ENCODE peak calls at places on chromosome 2, in ten cellular contexts. One of them, this sample, is unnamed. For H3K4me1, the result is how much of the 10 kb centered on the place peaks cover.

GRCh38 chr2:206480620-206481019 is 37.3 kb downstream of the ADAM23 start:
- DNase-seq in thyroid gland: no peak
- DNase-seq in right atrium auricular region: no peak
- DNase-seq in gastrocnemius medialis: no peak
- DNase-seq in K562: no peak
- DNase-seq in IMR-90: no peak
- DNase-seq in uterus: no peak
- DNase-seq in body of pancreas: no peak
- DNase-seq in Panc1: no peak
- DNase-seq in pancreas: no peak
- DNase-seq in this sample: no peak

GRCh38 chr2:222239945-222240675 is 58.7 kb downstream of the PAX3 start:
- DNase-seq in thyroid gland: peak
- DNase-seq in right atrium auricular region: no peak
- DNase-seq in gastrocnemius medialis: no peak
- DNase-seq in K562: no peak
- DNase-seq in IMR-90: no peak
- DNase-seq in uterus: no peak
- DNase-seq in body of pancreas: no peak
- DNase-seq in Panc1: no peak
- DNase-seq in pancreas: no peak
- DNase-seq in this sample: no peak

GRCh38 chr2:208373460-208374089 is 33.0 kb upstream of the PTH2R start:
- DNase-seq in thyroid gland: peak
- DNase-seq in right atrium auricular region: no peak
- DNase-seq in gastrocnemius medialis: no peak
- DNase-seq in K562: peak
- DNase-seq in IMR-90: peak
- DNase-seq in uterus: no peak
- DNase-seq in body of pancreas: peak
- DNase-seq in Panc1: peak
- DNase-seq in pancreas: no peak
- DNase-seq in this sample: no peak

GRCh38 chr2:120205901-120206581 is 17.2 kb downstream of the TMEM185B start:
- DNase-seq in thyroid gland: no peak
- DNase-seq in right atrium auricular region: no peak
- DNase-seq in gastrocnemius medialis: no peak
- DNase-seq in K562: peak
- DNase-seq in IMR-90: no peak
- DNase-seq in uterus: no peak
- DNase-seq in body of pancreas: no peak
- DNase-seq in Panc1: no peak
- DNase-seq in pancreas: no peak
- DNase-seq in this sample: no peak

GRCh38 chr2:1731963-1732768 is 12.1 kb downstream of the PXDN start:
- DNase-seq in thyroid gland: no peak
- DNase-seq in right atrium auricular region: peak
- DNase-seq in gastrocnemius medialis: peak
- DNase-seq in K562: no peak
- DNase-seq in IMR-90: peak
- DNase-seq in uterus: peak
- DNase-seq in body of pancreas: peak
- DNase-seq in Panc1: no peak
- DNase-seq in pancreas: no peak
- DNase-seq in this sample: peak

GRCh38 chr2:128742467-128742866 is 423.8 kb upstream of the HS6ST1 start:
- DNase-seq in thyroid gland: no peak
- DNase-seq in right atrium auricular region: peak
- DNase-seq in gastrocnemius medialis: no peak
- DNase-seq in K562: no peak
- DNase-seq in IMR-90: no peak
- DNase-seq in uterus: no peak
- DNase-seq in body of pancreas: no peak
- DNase-seq in Panc1: no peak
- DNase-seq in pancreas: no peak
- DNase-seq in this sample: peak

GRCh38 chr2:157433335-157433890 is 10.5 kb downstream of the CYTIP start:
- DNase-seq in thyroid gland: no peak
- DNase-seq in right atrium auricular region: no peak
- DNase-seq in gastrocnemius medialis: no peak
- DNase-seq in K562: no peak
- DNase-seq in IMR-90: no peak
- DNase-seq in uterus: no peak
- DNase-seq in body of pancreas: no peak
- DNase-seq in Panc1: no peak
- DNase-seq in pancreas: no peak
- DNase-seq in this sample: no peak

GRCh38 chr2:73907840-73908452 is 15.1 kb downstream of the ACTG2 start:
- DNase-seq in thyroid gland: peak
- DNase-seq in right atrium auricular region: no peak
- DNase-seq in gastrocnemius medialis: no peak
- DNase-seq in K562: peak
- DNase-seq in IMR-90: peak
- DNase-seq in uterus: no peak
- DNase-seq in body of pancreas: peak
- DNase-seq in Panc1: peak
- DNase-seq in pancreas: no peak
- DNase-seq in this sample: peak

GRCh38 chr2:191064590-191064989 is 50.6 kb upstream of the STAT1 start:
- DNase-seq in thyroid gland: no peak
- DNase-seq in right atrium auricular region: no peak
- DNase-seq in gastrocnemius medialis: no peak
- DNase-seq in K562: no peak
- DNase-seq in IMR-90: no peak
- DNase-seq in uterus: no peak
- DNase-seq in body of pancreas: no peak
- DNase-seq in Panc1: no peak
- DNase-seq in pancreas: no peak
- DNase-seq in this sample: no peak

GRCh38 chr2:18063826-18064485 is 185.5 kb downstream of the KCNS3 start:
- DNase-seq in thyroid gland: no peak
- DNase-seq in right atrium auricular region: no peak
- DNase-seq in gastrocnemius medialis: no peak
- DNase-seq in K562: no peak
- DNase-seq in IMR-90: no peak
- DNase-seq in uterus: no peak
- DNase-seq in body of pancreas: no peak
- DNase-seq in Panc1: no peak
- DNase-seq in pancreas: no peak
- DNase-seq in this sample: peak

GRCh38 chr2:18067980-18068379 is 189.5 kb downstream of the KCNS3 start:
- DNase-seq in thyroid gland: no peak
- DNase-seq in right atrium auricular region: no peak
- DNase-seq in gastrocnemius medialis: no peak
- DNase-seq in K562: no peak
- DNase-seq in IMR-90: no peak
- DNase-seq in uterus: no peak
- DNase-seq in body of pancreas: no peak
- DNase-seq in Panc1: no peak
- DNase-seq in pancreas: no peak
- DNase-seq in this sample: no peak

GRCh38 chr2:18065264-18065663 is 186.8 kb downstream of the KCNS3 start:
- DNase-seq in thyroid gland: no peak
- DNase-seq in right atrium auricular region: no peak
- DNase-seq in gastrocnemius medialis: no peak
- DNase-seq in K562: no peak
- DNase-seq in IMR-90: no peak
- DNase-seq in uterus: no peak
- DNase-seq in body of pancreas: no peak
- DNase-seq in Panc1: no peak
- DNase-seq in pancreas: no peak
- DNase-seq in this sample: no peak

GRCh38 chr2:18062892-18063291 is 184.4 kb downstream of the KCNS3 start:
- DNase-seq in thyroid gland: no peak
- DNase-seq in right atrium auricular region: no peak
- DNase-seq in gastrocnemius medialis: no peak
- DNase-seq in K562: no peak
- DNase-seq in IMR-90: no peak
- DNase-seq in uterus: no peak
- DNase-seq in body of pancreas: no peak
- DNase-seq in Panc1: no peak
- DNase-seq in pancreas: no peak
- DNase-seq in this sample: peak

GRCh38 chr2:18066894-18067293 is 188.4 kb downstream of the KCNS3 start:
- DNase-seq in thyroid gland: no peak
- DNase-seq in right atrium auricular region: no peak
- DNase-seq in gastrocnemius medialis: no peak
- DNase-seq in K562: no peak
- DNase-seq in IMR-90: no peak
- DNase-seq in uterus: no peak
- DNase-seq in body of pancreas: no peak
- DNase-seq in Panc1: no peak
- DNase-seq in pancreas: no peak
- DNase-seq in this sample: no peak
- TF ChIP-seq CTCF in thyroid gland: no peak
- TF ChIP-seq CTCF in right atrium auricular region: no peak
- TF ChIP-seq CTCF in gastrocnemius medialis: no peak
- TF ChIP-seq CTCF in K562: no peak
- TF ChIP-seq CTCF in IMR-90: no peak
- TF ChIP-seq CTCF in uterus: no peak
- TF ChIP-seq CTCF in body of pancreas: no peak
- TF ChIP-seq CTCF in Panc1: no peak
- TF ChIP-seq CTCF in pancreas: no peak
- TF ChIP-seq CTCF in this sample: no peak

GRCh38 chr2:61268249-61268648 is 106.3 kb downstream of the C2orf74 start:
- DNase-seq in thyroid gland: no peak
- DNase-seq in right atrium auricular region: no peak
- DNase-seq in gastrocnemius medialis: no peak
- DNase-seq in K562: no peak
- DNase-seq in IMR-90: no peak
- DNase-seq in uterus: no peak
- DNase-seq in body of pancreas: no peak
- DNase-seq in Panc1: no peak
- DNase-seq in pancreas: no peak
- DNase-seq in this sample: no peak

GRCh38 chr2:61277756-61278155 is 115.8 kb downstream of the C2orf74 start:
- DNase-seq in thyroid gland: no peak
- DNase-seq in right atrium auricular region: no peak
- DNase-seq in gastrocnemius medialis: no peak
- DNase-seq in K562: no peak
- DNase-seq in IMR-90: no peak
- DNase-seq in uterus: no peak
- DNase-seq in body of pancreas: no peak
- DNase-seq in Panc1: no peak
- DNase-seq in pancreas: no peak
- DNase-seq in this sample: no peak

GRCh38 chr2:61266653-61267505 is 104.9 kb downstream of the C2orf74 start:
- DNase-seq in thyroid gland: no peak
- DNase-seq in right atrium auricular region: no peak
- DNase-seq in gastrocnemius medialis: no peak
- DNase-seq in K562: no peak
- DNase-seq in IMR-90: no peak
- DNase-seq in uterus: no peak
- DNase-seq in body of pancreas: no peak
- DNase-seq in Panc1: no peak
- DNase-seq in pancreas: no peak
- DNase-seq in this sample: peak

GRCh38 chr2:61275575-61276184 is 113.7 kb downstream of the C2orf74 start:
- DNase-seq in thyroid gland: no peak
- DNase-seq in right atrium auricular region: no peak
- DNase-seq in gastrocnemius medialis: no peak
- DNase-seq in K562: no peak
- DNase-seq in IMR-90: no peak
- DNase-seq in uterus: no peak
- DNase-seq in body of pancreas: no peak
- DNase-seq in Panc1: no peak
- DNase-seq in pancreas: no peak
- DNase-seq in this sample: no peak

DNA sequence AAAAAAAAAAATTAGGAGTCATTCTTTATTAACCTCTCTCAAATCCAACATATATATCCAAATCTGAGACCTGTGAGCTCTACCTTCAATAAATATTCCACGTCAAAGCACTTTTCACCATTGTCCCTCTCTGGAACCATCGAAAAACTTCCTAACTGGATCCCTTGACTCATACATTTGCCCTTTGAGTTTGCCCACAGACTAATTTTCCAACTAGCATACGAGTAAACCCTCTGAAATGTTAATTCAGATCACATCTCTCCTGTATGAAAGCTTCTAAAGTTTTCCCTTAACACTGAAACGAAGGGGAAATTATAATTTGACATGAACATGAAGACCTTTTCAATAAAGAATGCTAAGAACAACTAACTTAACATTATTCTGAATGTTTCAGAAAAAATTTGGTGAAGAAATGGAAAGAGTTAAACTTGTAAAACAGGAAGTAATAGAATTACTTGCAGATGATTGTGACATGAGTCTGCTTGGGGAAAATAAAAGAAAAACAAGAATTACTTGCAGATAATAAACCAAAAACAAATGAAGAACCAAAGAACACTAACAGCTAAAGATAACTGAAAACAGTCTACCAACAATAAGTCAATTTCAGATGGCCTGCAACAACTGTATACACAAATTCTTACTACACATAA is 110.6 kb downstream of the C2orf74 start:
- DNase-seq in thyroid gland: no peak
- DNase-seq in right atrium auricular region: no peak
- DNase-seq in gastrocnemius medialis: no peak
- DNase-seq in K562: no peak
- DNase-seq in IMR-90: peak
- DNase-seq in uterus: no peak
- DNase-seq in body of pancreas: no peak
- DNase-seq in Panc1: no peak
- DNase-seq in pancreas: no peak
- DNase-seq in this sample: no peak
- H3K4me1 ChIP-seq in thyroid gland: under half
- H3K4me1 ChIP-seq in right atrium auricular region: under half
- H3K4me1 ChIP-seq in gastrocnemius medialis: under half
- H3K4me1 ChIP-seq in K562: under half
- H3K4me1 ChIP-seq in IMR-90: under half
- H3K4me1 ChIP-seq in uterus: under half
- H3K4me1 ChIP-seq in body of pancreas: under half
- H3K4me1 ChIP-seq in Panc1: under half
- H3K4me1 ChIP-seq in pancreas: under half
- H3K4me1 ChIP-seq in this sample: under half

DNA sequence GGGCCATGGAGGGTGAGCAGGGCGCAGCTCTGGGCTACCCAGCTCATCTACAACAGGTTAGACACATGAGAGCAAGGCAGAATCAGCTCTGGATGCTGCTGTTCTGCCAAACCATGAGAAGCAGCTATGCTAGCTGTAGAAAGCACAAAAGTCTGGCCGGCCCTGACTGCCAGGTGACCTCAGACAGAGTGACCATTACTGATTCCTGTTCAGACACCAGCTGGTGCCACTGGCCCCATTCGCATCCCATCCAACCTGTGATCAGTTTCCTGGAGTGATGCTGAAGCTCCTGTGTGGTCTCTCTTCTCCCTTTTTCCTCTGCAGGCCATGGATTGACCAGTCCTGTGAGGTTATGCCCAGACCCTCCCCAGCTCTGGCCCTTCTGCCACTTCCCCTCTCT is 14.3 kb downstream of the RBMS1 start:
- DNase-seq in thyroid gland: no peak
- DNase-seq in right atrium auricular region: no peak
- DNase-seq in gastrocnemius medialis: no peak
- DNase-seq in K562: no peak
- DNase-seq in IMR-90: no peak
- DNase-seq in uterus: no peak
- DNase-seq in body of pancreas: no peak
- DNase-seq in Panc1: no peak
- DNase-seq in pancreas: no peak
- DNase-seq in this sample: no peak
- H3K27ac ChIP-seq in thyroid gland: no peak
- H3K27ac ChIP-seq in right atrium auricular region: peak
- H3K27ac ChIP-seq in gastrocnemius medialis: no peak
- H3K27ac ChIP-seq in K562: no peak
- H3K27ac ChIP-seq in IMR-90: no peak
- H3K27ac ChIP-seq in uterus: no peak
- H3K27ac ChIP-seq in body of pancreas: no peak
- H3K27ac ChIP-seq in Panc1: no peak
- H3K27ac ChIP-seq in pancreas: no peak
- H3K27ac ChIP-seq in this sample: no peak

GRCh38 chr2:125745514-125745913 is 910.4 kb upstream of the GYPC start:
- DNase-seq in thyroid gland: peak
- DNase-seq in right atrium auricular region: no peak
- DNase-seq in gastrocnemius medialis: no peak
- DNase-seq in K562: no peak
- DNase-seq in IMR-90: no peak
- DNase-seq in uterus: no peak
- DNase-seq in body of pancreas: peak
- DNase-seq in Panc1: peak
- DNase-seq in pancreas: peak
- DNase-seq in this sample: no peak
- TF ChIP-seq CTCF in thyroid gland: no peak
- TF ChIP-seq CTCF in right atrium auricular region: no peak
- TF ChIP-seq CTCF in gastrocnemius medialis: no peak
- TF ChIP-seq CTCF in K562: peak
- TF ChIP-seq CTCF in IMR-90: no peak
- TF ChIP-seq CTCF in uterus: no peak
- TF ChIP-seq CTCF in body of pancreas: no peak
- TF ChIP-seq CTCF in Panc1: peak
- TF ChIP-seq CTCF in pancreas: no peak
- TF ChIP-seq CTCF in this sample: peak